ENCODE peak calls at places on chromosome 11, in six cellular contexts. One of them, this sample, is unnamed.

GRCh38 chr11:66676279-66676919 is 1.3 kb downstream of the RBM4B start:
- DNase-seq in HFF-Myc: no peak
- DNase-seq in NCI-H1694 treated with DMSO at 0.1 percent for 48 hours: no peak
- DNase-seq in stimulated activated naive CD8-positive, alpha-beta T cell treated with anti-CD3 and anti-CD28 coated beads, Interleukin-15, Interleukin-2, amounts not matched to agents 100 U/mL and 50 U/mL, for 24 hours: no peak
- DNase-seq in dorsolateral prefrontal cortex: no peak
- DNase-seq in activated CD4-positive, alpha-beta T cell treated with anti-CD3 and anti-CD28 coated beads, Interleukin-2, amount 50 U/mL, for 1 hour: no peak
- DNase-seq in this sample: no peak

GRCh38 chr11:110818032-110818687 is 105.9 kb upstream of the ARHGAP20 start:
- DNase-seq in HFF-Myc: peak
- DNase-seq in NCI-H1694 treated with DMSO at 0.1 percent for 48 hours: no peak
- DNase-seq in stimulated activated naive CD8-positive, alpha-beta T cell treated with anti-CD3 and anti-CD28 coated beads, Interleukin-15, Interleukin-2, amounts not matched to agents 100 U/mL and 50 U/mL, for 24 hours: peak
- DNase-seq in dorsolateral prefrontal cortex: no peak
- DNase-seq in activated CD4-positive, alpha-beta T cell treated with anti-CD3 and anti-CD28 coated beads, Interleukin-2, amount 50 U/mL, for 1 hour: no peak
- DNase-seq in this sample: no peak

GRCh38 chr11:114061053-114062049 is 1.8 kb downstream of the ZBTB16 start:
- DNase-seq in HFF-Myc: no peak
- DNase-seq in NCI-H1694 treated with DMSO at 0.1 percent for 48 hours: no peak
- DNase-seq in stimulated activated naive CD8-positive, alpha-beta T cell treated with anti-CD3 and anti-CD28 coated beads, Interleukin-15, Interleukin-2, amounts not matched to agents 100 U/mL and 50 U/mL, for 24 hours: no peak
- DNase-seq in dorsolateral prefrontal cortex: no peak
- DNase-seq in activated CD4-positive, alpha-beta T cell treated with anti-CD3 and anti-CD28 coated beads, Interleukin-2, amount 50 U/mL, for 1 hour: no peak
- DNase-seq in this sample: peak

GRCh38 chr11:64086263-64086938 is 50.7 kb downstream of the FLRT1 start:
- DNase-seq in HFF-Myc: peak
- DNase-seq in NCI-H1694 treated with DMSO at 0.1 percent for 48 hours: no peak
- DNase-seq in stimulated activated naive CD8-positive, alpha-beta T cell treated with anti-CD3 and anti-CD28 coated beads, Interleukin-15, Interleukin-2, amounts not matched to agents 100 U/mL and 50 U/mL, for 24 hours: no peak
- DNase-seq in dorsolateral prefrontal cortex: peak
- DNase-seq in activated CD4-positive, alpha-beta T cell treated with anti-CD3 and anti-CD28 coated beads, Interleukin-2, amount 50 U/mL, for 1 hour: no peak
- DNase-seq in this sample: no peak

GRCh38 chr11:61699737-61700160 is 19.6 kb downstream of the DAGLA start:
- DNase-seq in HFF-Myc: no peak
- DNase-seq in NCI-H1694 treated with DMSO at 0.1 percent for 48 hours: no peak
- DNase-seq in stimulated activated naive CD8-positive, alpha-beta T cell treated with anti-CD3 and anti-CD28 coated beads, Interleukin-15, Interleukin-2, amounts not matched to agents 100 U/mL and 50 U/mL, for 24 hours: no peak
- DNase-seq in dorsolateral prefrontal cortex: peak
- DNase-seq in activated CD4-positive, alpha-beta T cell treated with anti-CD3 and anti-CD28 coated beads, Interleukin-2, amount 50 U/mL, for 1 hour: no peak
- DNase-seq in this sample: no peak

GRCh38 chr11:73249304-73249703 is 22.8 kb upstream of the P2RY6 start:
- DNase-seq in HFF-Myc: no peak
- DNase-seq in NCI-H1694 treated with DMSO at 0.1 percent for 48 hours: no peak
- DNase-seq in stimulated activated naive CD8-positive, alpha-beta T cell treated with anti-CD3 and anti-CD28 coated beads, Interleukin-15, Interleukin-2, amounts not matched to agents 100 U/mL and 50 U/mL, for 24 hours: no peak
- DNase-seq in dorsolateral prefrontal cortex: no peak
- DNase-seq in activated CD4-positive, alpha-beta T cell treated with anti-CD3 and anti-CD28 coated beads, Interleukin-2, amount 50 U/mL, for 1 hour: no peak
- DNase-seq in this sample: peak

GRCh38 chr11:104918113-104918824 is 20.0 kb upstream of the CASP12 start:
- DNase-seq in HFF-Myc: no peak
- DNase-seq in NCI-H1694 treated with DMSO at 0.1 percent for 48 hours: no peak
- DNase-seq in stimulated activated naive CD8-positive, alpha-beta T cell treated with anti-CD3 and anti-CD28 coated beads, Interleukin-15, Interleukin-2, amounts not matched to agents 100 U/mL and 50 U/mL, for 24 hours: no peak
- DNase-seq in dorsolateral prefrontal cortex: no peak
- DNase-seq in activated CD4-positive, alpha-beta T cell treated with anti-CD3 and anti-CD28 coated beads, Interleukin-2, amount 50 U/mL, for 1 hour: no peak
- DNase-seq in this sample: no peak

GRCh38 chr11:95794086-95794485 is 3.8 kb downstream of the CEP57 start:
- DNase-seq in HFF-Myc: no peak
- DNase-seq in NCI-H1694 treated with DMSO at 0.1 percent for 48 hours: no peak
- DNase-seq in stimulated activated naive CD8-positive, alpha-beta T cell treated with anti-CD3 and anti-CD28 coated beads, Interleukin-15, Interleukin-2, amounts not matched to agents 100 U/mL and 50 U/mL, for 24 hours: no peak
- DNase-seq in dorsolateral prefrontal cortex: no peak
- DNase-seq in activated CD4-positive, alpha-beta T cell treated with anti-CD3 and anti-CD28 coated beads, Interleukin-2, amount 50 U/mL, for 1 hour: no peak
- DNase-seq in this sample: no peak

GRCh38 chr11:66172146-66172545 is 96.3 kb upstream of the RAB1B start:
- DNase-seq in HFF-Myc: no peak
- DNase-seq in NCI-H1694 treated with DMSO at 0.1 percent for 48 hours: no peak
- DNase-seq in stimulated activated naive CD8-positive, alpha-beta T cell treated with anti-CD3 and anti-CD28 coated beads, Interleukin-15, Interleukin-2, amounts not matched to agents 100 U/mL and 50 U/mL, for 24 hours: peak
- DNase-seq in dorsolateral prefrontal cortex: no peak
- DNase-seq in activated CD4-positive, alpha-beta T cell treated with anti-CD3 and anti-CD28 coated beads, Interleukin-2, amount 50 U/mL, for 1 hour: no peak
- DNase-seq in this sample: peak

GRCh38 chr11:12765428-12765827 is 91.2 kb downstream of the TEAD1 start:
- DNase-seq in HFF-Myc: no peak
- DNase-seq in NCI-H1694 treated with DMSO at 0.1 percent for 48 hours: peak
- DNase-seq in stimulated activated naive CD8-positive, alpha-beta T cell treated with anti-CD3 and anti-CD28 coated beads, Interleukin-15, Interleukin-2, amounts not matched to agents 100 U/mL and 50 U/mL, for 24 hours: no peak
- DNase-seq in dorsolateral prefrontal cortex: peak
- DNase-seq in activated CD4-positive, alpha-beta T cell treated with anti-CD3 and anti-CD28 coated beads, Interleukin-2, amount 50 U/mL, for 1 hour: no peak
- DNase-seq in this sample: no peak

GRCh38 chr11:7204778-7205177 is 46.9 kb upstream of the SYT9 start:
- DNase-seq in HFF-Myc: no peak
- DNase-seq in NCI-H1694 treated with DMSO at 0.1 percent for 48 hours: no peak
- DNase-seq in stimulated activated naive CD8-positive, alpha-beta T cell treated with anti-CD3 and anti-CD28 coated beads, Interleukin-15, Interleukin-2, amounts not matched to agents 100 U/mL and 50 U/mL, for 24 hours: no peak
- DNase-seq in dorsolateral prefrontal cortex: no peak
- DNase-seq in activated CD4-positive, alpha-beta T cell treated with anti-CD3 and anti-CD28 coated beads, Interleukin-2, amount 50 U/mL, for 1 hour: no peak
- DNase-seq in this sample: no peak

GRCh38 chr11:89182773-89183172 is 5.1 kb downstream of the TYR start:
- DNase-seq in HFF-Myc: no peak
- DNase-seq in NCI-H1694 treated with DMSO at 0.1 percent for 48 hours: no peak
- DNase-seq in stimulated activated naive CD8-positive, alpha-beta T cell treated with anti-CD3 and anti-CD28 coated beads, Interleukin-15, Interleukin-2, amounts not matched to agents 100 U/mL and 50 U/mL, for 24 hours: no peak
- DNase-seq in dorsolateral prefrontal cortex: no peak
- DNase-seq in activated CD4-positive, alpha-beta T cell treated with anti-CD3 and anti-CD28 coated beads, Interleukin-2, amount 50 U/mL, for 1 hour: no peak
- DNase-seq in this sample: no peak

GRCh38 chr11:86799680-86800075 is 664 bp upstream of the PRSS23 start:
- DNase-seq in HFF-Myc: no peak
- DNase-seq in NCI-H1694 treated with DMSO at 0.1 percent for 48 hours: no peak
- DNase-seq in stimulated activated naive CD8-positive, alpha-beta T cell treated with anti-CD3 and anti-CD28 coated beads, Interleukin-15, Interleukin-2, amounts not matched to agents 100 U/mL and 50 U/mL, for 24 hours: no peak
- DNase-seq in dorsolateral prefrontal cortex: no peak
- DNase-seq in activated CD4-positive, alpha-beta T cell treated with anti-CD3 and anti-CD28 coated beads, Interleukin-2, amount 50 U/mL, for 1 hour: no peak
- DNase-seq in this sample: no peak

GRCh38 chr11:40149721-40150120 is 1309.7 kb downstream of the LRRC4C start:
- DNase-seq in HFF-Myc: no peak
- DNase-seq in NCI-H1694 treated with DMSO at 0.1 percent for 48 hours: no peak
- DNase-seq in stimulated activated naive CD8-positive, alpha-beta T cell treated with anti-CD3 and anti-CD28 coated beads, Interleukin-15, Interleukin-2, amounts not matched to agents 100 U/mL and 50 U/mL, for 24 hours: no peak
- DNase-seq in dorsolateral prefrontal cortex: no peak
- DNase-seq in activated CD4-positive, alpha-beta T cell treated with anti-CD3 and anti-CD28 coated beads, Interleukin-2, amount 50 U/mL, for 1 hour: no peak
- DNase-seq in this sample: no peak

GRCh38 chr11:43327987-43328386 is 16.2 kb downstream of the API5 start:
- DNase-seq in HFF-Myc: peak
- DNase-seq in NCI-H1694 treated with DMSO at 0.1 percent for 48 hours: no peak
- DNase-seq in stimulated activated naive CD8-positive, alpha-beta T cell treated with anti-CD3 and anti-CD28 coated beads, Interleukin-15, Interleukin-2, amounts not matched to agents 100 U/mL and 50 U/mL, for 24 hours: no peak
- DNase-seq in dorsolateral prefrontal cortex: no peak
- DNase-seq in activated CD4-positive, alpha-beta T cell treated with anti-CD3 and anti-CD28 coated beads, Interleukin-2, amount 50 U/mL, for 1 hour: no peak
- DNase-seq in this sample: no peak

GRCh38 chr11:71543866-71544265 is 4.4 kb upstream of the KRTAP5-9 start:
- DNase-seq in HFF-Myc: no peak
- DNase-seq in NCI-H1694 treated with DMSO at 0.1 percent for 48 hours: no peak
- DNase-seq in stimulated activated naive CD8-positive, alpha-beta T cell treated with anti-CD3 and anti-CD28 coated beads, Interleukin-15, Interleukin-2, amounts not matched to agents 100 U/mL and 50 U/mL, for 24 hours: peak
- DNase-seq in dorsolateral prefrontal cortex: no peak
- DNase-seq in activated CD4-positive, alpha-beta T cell treated with anti-CD3 and anti-CD28 coated beads, Interleukin-2, amount 50 U/mL, for 1 hour: no peak
- DNase-seq in this sample: no peak

GRCh38 chr11:68863553-68864265 is 22.0 kb upstream of the CPT1A start:
- DNase-seq in HFF-Myc: no peak
- DNase-seq in NCI-H1694 treated with DMSO at 0.1 percent for 48 hours: no peak
- DNase-seq in stimulated activated naive CD8-positive, alpha-beta T cell treated with anti-CD3 and anti-CD28 coated beads, Interleukin-15, Interleukin-2, amounts not matched to agents 100 U/mL and 50 U/mL, for 24 hours: no peak
- DNase-seq in dorsolateral prefrontal cortex: no peak
- DNase-seq in activated CD4-positive, alpha-beta T cell treated with anti-CD3 and anti-CD28 coated beads, Interleukin-2, amount 50 U/mL, for 1 hour: no peak
- DNase-seq in this sample: no peak

GRCh38 chr11:69301491-69302401 is 7.8 kb downstream of the MYEOV start:
- DNase-seq in HFF-Myc: peak
- DNase-seq in NCI-H1694 treated with DMSO at 0.1 percent for 48 hours: no peak
- DNase-seq in stimulated activated naive CD8-positive, alpha-beta T cell treated with anti-CD3 and anti-CD28 coated beads, Interleukin-15, Interleukin-2, amounts not matched to agents 100 U/mL and 50 U/mL, for 24 hours: peak
- DNase-seq in dorsolateral prefrontal cortex: no peak
- DNase-seq in activated CD4-positive, alpha-beta T cell treated with anti-CD3 and anti-CD28 coated beads, Interleukin-2, amount 50 U/mL, for 1 hour: no peak
- DNase-seq in this sample: no peak

GRCh38 chr11:46290598-46291309 is 13.3 kb downstream of the CREB3L1 start:
- DNase-seq in HFF-Myc: peak
- DNase-seq in NCI-H1694 treated with DMSO at 0.1 percent for 48 hours: no peak
- DNase-seq in stimulated activated naive CD8-positive, alpha-beta T cell treated with anti-CD3 and anti-CD28 coated beads, Interleukin-15, Interleukin-2, amounts not matched to agents 100 U/mL and 50 U/mL, for 24 hours: no peak
- DNase-seq in dorsolateral prefrontal cortex: no peak
- DNase-seq in activated CD4-positive, alpha-beta T cell treated with anti-CD3 and anti-CD28 coated beads, Interleukin-2, amount 50 U/mL, for 1 hour: no peak
- DNase-seq in this sample: no peak

GRCh38 chr11:47359586-47359985 is 7.1 kb upstream of the MYBPC3 start:
- DNase-seq in HFF-Myc: no peak
- DNase-seq in NCI-H1694 treated with DMSO at 0.1 percent for 48 hours: no peak
- DNase-seq in stimulated activated naive CD8-positive, alpha-beta T cell treated with anti-CD3 and anti-CD28 coated beads, Interleukin-15, Interleukin-2, amounts not matched to agents 100 U/mL and 50 U/mL, for 24 hours: no peak
- DNase-seq in dorsolateral prefrontal cortex: no peak
- DNase-seq in activated CD4-positive, alpha-beta T cell treated with anti-CD3 and anti-CD28 coated beads, Interleukin-2, amount 50 U/mL, for 1 hour: no peak
- DNase-seq in this sample: peak

GRCh38 chr11:26028294-26028954 is 303.5 kb upstream of the ANO3 start:
- DNase-seq in HFF-Myc: peak
- DNase-seq in NCI-H1694 treated with DMSO at 0.1 percent for 48 hours: no peak
- DNase-seq in stimulated activated naive CD8-positive, alpha-beta T cell treated with anti-CD3 and anti-CD28 coated beads, Interleukin-15, Interleukin-2, amounts not matched to agents 100 U/mL and 50 U/mL, for 24 hours: no peak
- DNase-seq in dorsolateral prefrontal cortex: no peak
- DNase-seq in activated CD4-positive, alpha-beta T cell treated with anti-CD3 and anti-CD28 coated beads, Interleukin-2, amount 50 U/mL, for 1 hour: no peak
- DNase-seq in this sample: no peak

GRCh38 chr11:118084247-118084646 is 2.5 kb downstream of the SMIM35 start:
- DNase-seq in HFF-Myc: no peak
- DNase-seq in NCI-H1694 treated with DMSO at 0.1 percent for 48 hours: no peak
- DNase-seq in stimulated activated naive CD8-positive, alpha-beta T cell treated with anti-CD3 and anti-CD28 coated beads, Interleukin-15, Interleukin-2, amounts not matched to agents 100 U/mL and 50 U/mL, for 24 hours: no peak
- DNase-seq in dorsolateral prefrontal cortex: no peak
- DNase-seq in activated CD4-positive, alpha-beta T cell treated with anti-CD3 and anti-CD28 coated beads, Interleukin-2, amount 50 U/mL, for 1 hour: no peak
- DNase-seq in this sample: no peak

GRCh38 chr11:70067591-70068341 is 10.4 kb upstream of the ANO1 start:
- DNase-seq in HFF-Myc: no peak
- DNase-seq in NCI-H1694 treated with DMSO at 0.1 percent for 48 hours: no peak
- DNase-seq in stimulated activated naive CD8-positive, alpha-beta T cell treated with anti-CD3 and anti-CD28 coated beads, Interleukin-15, Interleukin-2, amounts not matched to agents 100 U/mL and 50 U/mL, for 24 hours: no peak
- DNase-seq in dorsolateral prefrontal cortex: no peak
- DNase-seq in activated CD4-positive, alpha-beta T cell treated with anti-CD3 and anti-CD28 coated beads, Interleukin-2, amount 50 U/mL, for 1 hour: no peak
- DNase-seq in this sample: no peak

GRCh38 chr11:100883860-100884259 is 196.8 kb downstream of the ARHGAP42 start:
- DNase-seq in HFF-Myc: no peak
- DNase-seq in NCI-H1694 treated with DMSO at 0.1 percent for 48 hours: no peak
- DNase-seq in stimulated activated naive CD8-positive, alpha-beta T cell treated with anti-CD3 and anti-CD28 coated beads, Interleukin-15, Interleukin-2, amounts not matched to agents 100 U/mL and 50 U/mL, for 24 hours: no peak
- DNase-seq in dorsolateral prefrontal cortex: no peak
- DNase-seq in activated CD4-positive, alpha-beta T cell treated with anti-CD3 and anti-CD28 coated beads, Interleukin-2, amount 50 U/mL, for 1 hour: no peak
- DNase-seq in this sample: no peak

GRCh38 chr11:12472401-12473065 is 95.2 kb downstream of the PARVA start:
- DNase-seq in HFF-Myc: no peak
- DNase-seq in NCI-H1694 treated with DMSO at 0.1 percent for 48 hours: no peak
- DNase-seq in stimulated activated naive CD8-positive, alpha-beta T cell treated with anti-CD3 and anti-CD28 coated beads, Interleukin-15, Interleukin-2, amounts not matched to agents 100 U/mL and 50 U/mL, for 24 hours: no peak
- DNase-seq in dorsolateral prefrontal cortex: no peak
- DNase-seq in activated CD4-positive, alpha-beta T cell treated with anti-CD3 and anti-CD28 coated beads, Interleukin-2, amount 50 U/mL, for 1 hour: no peak
- DNase-seq in this sample: no peak

GRCh38 chr11:32962016-32962415 is 53.7 kb upstream of the DEPDC7 start:
- DNase-seq in HFF-Myc: no peak
- DNase-seq in NCI-H1694 treated with DMSO at 0.1 percent for 48 hours: no peak
- DNase-seq in stimulated activated naive CD8-positive, alpha-beta T cell treated with anti-CD3 and anti-CD28 coated beads, Interleukin-15, Interleukin-2, amounts not matched to agents 100 U/mL and 50 U/mL, for 24 hours: no peak
- DNase-seq in dorsolateral prefrontal cortex: no peak
- DNase-seq in activated CD4-positive, alpha-beta T cell treated with anti-CD3 and anti-CD28 coated beads, Interleukin-2, amount 50 U/mL, for 1 hour: no peak
- DNase-seq in this sample: no peak

GRCh38 chr11:2272946-2273280 is 2.5 kb upstream of the ASCL2 start:
- DNase-seq in HFF-Myc: no peak
- DNase-seq in NCI-H1694 treated with DMSO at 0.1 percent for 48 hours: no peak
- DNase-seq in stimulated activated naive CD8-positive, alpha-beta T cell treated with anti-CD3 and anti-CD28 coated beads, Interleukin-15, Interleukin-2, amounts not matched to agents 100 U/mL and 50 U/mL, for 24 hours: no peak
- DNase-seq in dorsolateral prefrontal cortex: no peak
- DNase-seq in activated CD4-positive, alpha-beta T cell treated with anti-CD3 and anti-CD28 coated beads, Interleukin-2, amount 50 U/mL, for 1 hour: no peak
- DNase-seq in this sample: no peak

GRCh38 chr11:11988099-11988651 is 20.3 kb downstream of the DKK3 start:
- DNase-seq in HFF-Myc: no peak
- DNase-seq in NCI-H1694 treated with DMSO at 0.1 percent for 48 hours: no peak
- DNase-seq in stimulated activated naive CD8-positive, alpha-beta T cell treated with anti-CD3 and anti-CD28 coated beads, Interleukin-15, Interleukin-2, amounts not matched to agents 100 U/mL and 50 U/mL, for 24 hours: no peak
- DNase-seq in dorsolateral prefrontal cortex: no peak
- DNase-seq in activated CD4-positive, alpha-beta T cell treated with anti-CD3 and anti-CD28 coated beads, Interleukin-2, amount 50 U/mL, for 1 hour: no peak
- DNase-seq in this sample: no peak

GRCh38 chr11:9214765-9215164 is 50.4 kb downstream of the DENND5A start:
- DNase-seq in HFF-Myc: no peak
- DNase-seq in NCI-H1694 treated with DMSO at 0.1 percent for 48 hours: no peak
- DNase-seq in stimulated activated naive CD8-positive, alpha-beta T cell treated with anti-CD3 and anti-CD28 coated beads, Interleukin-15, Interleukin-2, amounts not matched to agents 100 U/mL and 50 U/mL, for 24 hours: no peak
- DNase-seq in dorsolateral prefrontal cortex: no peak
- DNase-seq in activated CD4-positive, alpha-beta T cell treated with anti-CD3 and anti-CD28 coated beads, Interleukin-2, amount 50 U/mL, for 1 hour: no peak
- DNase-seq in this sample: no peak

GRCh38 chr11:63510360-63511130 is 4.7 kb downstream of the LGALS12 start:
- DNase-seq in HFF-Myc: no peak
- DNase-seq in NCI-H1694 treated with DMSO at 0.1 percent for 48 hours: no peak
- DNase-seq in stimulated activated naive CD8-positive, alpha-beta T cell treated with anti-CD3 and anti-CD28 coated beads, Interleukin-15, Interleukin-2, amounts not matched to agents 100 U/mL and 50 U/mL, for 24 hours: no peak
- DNase-seq in dorsolateral prefrontal cortex: peak
- DNase-seq in activated CD4-positive, alpha-beta T cell treated with anti-CD3 and anti-CD28 coated beads, Interleukin-2, amount 50 U/mL, for 1 hour: no peak
- DNase-seq in this sample: no peak

GRCh38 chr11:62922653-62923371 is 1.6 kb upstream of the CHRM1 start:
- DNase-seq in HFF-Myc: no peak
- DNase-seq in NCI-H1694 treated with DMSO at 0.1 percent for 48 hours: no peak
- DNase-seq in stimulated activated naive CD8-positive, alpha-beta T cell treated with anti-CD3 and anti-CD28 coated beads, Interleukin-15, Interleukin-2, amounts not matched to agents 100 U/mL and 50 U/mL, for 24 hours: peak
- DNase-seq in dorsolateral prefrontal cortex: peak
- DNase-seq in activated CD4-positive, alpha-beta T cell treated with anti-CD3 and anti-CD28 coated beads, Interleukin-2, amount 50 U/mL, for 1 hour: no peak
- DNase-seq in this sample: peak

GRCh38 chr11:2666828-2667570 is 32.8 kb downstream of the KCNQ1OT1 start:
- DNase-seq in HFF-Myc: no peak
- DNase-seq in NCI-H1694 treated with DMSO at 0.1 percent for 48 hours: no peak
- DNase-seq in stimulated activated naive CD8-positive, alpha-beta T cell treated with anti-CD3 and anti-CD28 coated beads, Interleukin-15, Interleukin-2, amounts not matched to agents 100 U/mL and 50 U/mL, for 24 hours: no peak
- DNase-seq in dorsolateral prefrontal cortex: no peak
- DNase-seq in activated CD4-positive, alpha-beta T cell treated with anti-CD3 and anti-CD28 coated beads, Interleukin-2, amount 50 U/mL, for 1 hour: no peak
- DNase-seq in this sample: peak